ENCODE peak calls at places on chromosome 17, in ten cellular contexts. G is EL, Z is lower lobe of right lung, R is NCI-H1694 treated with DMSO at 0.1 percent for 48 hours, L is GM12892, I is tibial artery, H is mucosa of descending colon, N is ascending aorta, J is fibroblast of lung, K is OCI-M1. U is an unnamed sample.

GRCh38 chr17:4509402-4509801 is 10.7 kb downstream of the SPNS2 start:
- DNase-seq in G (no peak), Z (no peak), R (no peak), L (peak), I (peak), H (no peak), N (peak), J (no peak), K (peak), U (peak)

GRCh38 chr17:39576187-39576586 is 31.5 kb downstream of the NEUROD2 start:
- DNase-seq in G (peak), Z (no peak), R (peak), L (no peak), I (no peak), H (no peak), N (no peak), J (no peak), K (no peak), U (no peak)

GRCh38 chr17:58338907-58339774 is 10.5 kb upstream of the TSPOAP1 start:
- DNase-seq in G (peak), Z (peak), R (no peak), L (peak), I (peak), H (peak), N (peak), J (peak), K (peak), U (no peak)

GRCh38 chr17:37818689-37819088 is 73.8 kb upstream of the HNF1B start:
- DNase-seq in G (peak), Z (peak), R (no peak), L (no peak), I (no peak), H (peak), N (no peak), J (no peak), K (no peak), U (no peak)

GRCh38 chr17:37490638-37491614 is 1.2 kb downstream of the DUSP14 start:
- DNase-seq in G (peak), Z (no peak), R (peak), L (no peak), I (peak), H (no peak), N (no peak), J (peak), K (peak), U (peak)

GRCh38 chr17:61477204-61477834 is 25.1 kb downstream of the TBX4 start:
- DNase-seq in G (no peak), Z (peak), R (no peak), L (no peak), I (no peak), H (no peak), N (no peak), J (no peak), K (no peak), U (no peak)

GRCh38 chr17:43314582-43314981 is 80.8 kb upstream of the RNU2-1 start:
- DNase-seq in G (no peak), Z (no peak), R (no peak), L (no peak), I (no peak), H (no peak), N (no peak), J (no peak), K (no peak), U (no peak)

GRCh38 chr17:72151565-72152391 is 31.0 kb downstream of the SOX9 start:
- DNase-seq in G (peak), Z (no peak), R (no peak), L (no peak), I (no peak), H (peak), N (no peak), J (peak), K (peak), U (no peak)

GRCh38 chr17:1197379-1197778 is 17.6 kb upstream of the ABR start:
- DNase-seq in G (no peak), Z (peak), R (no peak), L (no peak), I (peak), H (no peak), N (no peak), J (peak), K (peak), U (no peak)

GRCh38 chr17:72635034-72635654 is 457.3 kb downstream of the SLC39A11 start:
- DNase-seq in G (no peak), Z (no peak), R (no peak), L (no peak), I (no peak), H (no peak), N (no peak), J (no peak), K (no peak), U (no peak)

GRCh38 chr17:55437165-55437605 is 15.6 kb upstream of the MMD start:
- DNase-seq in G (no peak), Z (no peak), R (no peak), L (no peak), I (no peak), H (no peak), N (no peak), J (no peak), K (peak), U (peak)

GRCh38 chr17:80101946-80102706 is 745 bp downstream of the GAA start:
- DNase-seq in G (peak), Z (no peak), R (no peak), L (no peak), I (peak), H (no peak), N (no peak), J (peak), K (peak), U (peak)

GRCh38 chr17:13601776-13602551 is at the start of gene HS3ST3A1:
- DNase-seq in G (peak), Z (peak), R (no peak), L (peak), I (no peak), H (peak), N (no peak), J (peak), K (peak), U (no peak)

GRCh38 chr17:3035256-3035967 is 28.0 kb downstream of the OR1D5 start:
- DNase-seq in G (no peak), Z (peak), R (no peak), L (no peak), I (no peak), H (no peak), N (no peak), J (no peak), K (no peak), U (no peak)

GRCh38 chr17:2500446-2500845 is 11.2 kb downstream of the METTL16 start:
- DNase-seq in G (peak), Z (no peak), R (no peak), L (no peak), I (no peak), H (no peak), N (no peak), J (no peak), K (no peak), U (no peak)

GRCh38 chr17:43418441-43419374 is 19.9 kb downstream of the ARL4D start:
- DNase-seq in G (peak), Z (no peak), R (peak), L (no peak), I (peak), H (no peak), N (no peak), J (peak), K (peak), U (no peak)

GRCh38 chr17:7204828-7205461 is 14.7 kb downstream of the DLG4 start:
- DNase-seq in G (peak), Z (peak), R (peak), L (peak), I (peak), H (peak), N (peak), J (peak), K (no peak), U (peak)

GRCh38 chr17:58527306-58527705 is 12.9 kb upstream of the MTMR4 start:
- DNase-seq in G (peak), Z (no peak), R (no peak), L (no peak), I (no peak), H (no peak), N (no peak), J (no peak), K (peak), U (no peak)